ENCODE peak calls at places on chromosomes 7 and 10, in five cellular contexts. I, J, Q, U and B are unnamed samples.

GRCh38 chr7:70456729-70457128 is 675.2 kb upstream of the GALNT17 start:
- DNase-seq in I (no peak), J (no peak), Q (no peak), U (no peak), B (no peak)

GRCh38 chr10:113080621-113081229 is 130.7 kb downstream of the TCF7L2 start:
- DNase-seq in I (no peak), J (no peak), Q (no peak), U (no peak), B (no peak)

GRCh38 chr10:100894589-100895294 is 18.0 kb upstream of the SLF2 start:
- DNase-seq in I (no peak), J (no peak), Q (no peak), U (peak), B (no peak)

GRCh38 chr7:6306471-6306870 is 34.0 kb upstream of the CYTH3 start:
- DNase-seq in I (peak), J (peak), Q (peak), U (no peak), B (peak)

GRCh38 chr7:84506151-84506550 is 311.6 kb upstream of the SEMA3A start:
- DNase-seq in I (no peak), J (no peak), Q (no peak), U (no peak), B (no peak)

GRCh38 chr7:94212160-94212559 is 182.5 kb upstream of the COL1A2 start:
- DNase-seq in I (no peak), J (no peak), Q (no peak), U (no peak), B (no peak)

GRCh38 chr7:85292908-85293576 is 106.2 kb upstream of the SEMA3D start:
- DNase-seq in I (no peak), J (no peak), Q (no peak), U (no peak), B (no peak)

GRCh38 chr7:101532000-101532399 is 97.1 kb downstream of the MYL10 start:
- DNase-seq in I (no peak), J (no peak), Q (no peak), U (no peak), B (no peak)

GRCh38 chr7:137909042-137909441 is 62.3 kb upstream of the DGKI start:
- DNase-seq in I (no peak), J (no peak), Q (no peak), U (no peak), B (peak)

GRCh38 chr7:42237162-42237821 is at the start of gene GLI3:
- DNase-seq in I (peak), J (peak), Q (peak), U (peak), B (peak)

GRCh38 chr10:16494174-16494573 is 27.5 kb downstream of the C1QL3 start:
- DNase-seq in I (no peak), J (no peak), Q (no peak), U (no peak), B (no peak)

GRCh38 chr7:134787064-134787463 is 7.6 kb downstream of the CALD1 start:
- DNase-seq in I (peak), J (peak), Q (no peak), U (no peak), B (no peak)

GRCh38 chr10:44557596-44558191 is 172.8 kb upstream of the CXCL12 start:
- DNase-seq in I (no peak), J (no peak), Q (no peak), U (no peak), B (no peak)

GRCh38 chr10:88080213-88080612 is 216.8 kb downstream of the PTEN start:
- DNase-seq in I (no peak), J (peak), Q (no peak), U (no peak), B (peak)

GRCh38 chr10:43234471-43235041 is 32.3 kb downstream of the RASGEF1A start:
- DNase-seq in I (no peak), J (no peak), Q (no peak), U (no peak), B (no peak)

GRCh38 chr7:38502289-38502688 is 128.9 kb downstream of the AMPH start:
- DNase-seq in I (no peak), J (no peak), Q (no peak), U (no peak), B (no peak)

GRCh38 chr10:31347705-31348104 is 28.7 kb downstream of the ZEB1 start:
- DNase-seq in I (no peak), J (no peak), Q (no peak), U (no peak), B (no peak)

GRCh38 chr7:2999078-2999500 is 44.6 kb downstream of the CARD11 start:
- DNase-seq in I (no peak), J (no peak), Q (no peak), U (no peak), B (no peak)

GRCh38 chr10:6296456-6297214 is 93.9 kb downstream of the PFKFB3 start:
- DNase-seq in I (peak), J (no peak), Q (no peak), U (peak), B (no peak)

GRCh38 chr7:130363156-130363847 is 17.0 kb upstream of the CPA1 start:
- DNase-seq in I (peak), J (peak), Q (no peak), U (no peak), B (peak)

GRCh38 chr10:24259365-24260125 is 50.6 kb downstream of the KIAA1217 start:
- DNase-seq in I (no peak), J (no peak), Q (no peak), U (no peak), B (no peak)

GRCh38 chr7:97973206-97973658 is 16.8 kb downstream of the OCM2 start:
- DNase-seq in I (peak), J (peak), Q (peak), U (no peak), B (peak)

GRCh38 chr10:110818311-110819257 is 53.1 kb upstream of the PDCD4 start:
- DNase-seq in I (no peak), J (no peak), Q (no peak), U (no peak), B (no peak)

GRCh38 chr7:139782932-139783331 is 5.1 kb upstream of the HIPK2 start:
- DNase-seq in I (no peak), J (no peak), Q (no peak), U (no peak), B (peak)

GRCh38 chr10:96416643-96417042 is 57.8 kb upstream of the OPALIN start:
- DNase-seq in I (no peak), J (peak), Q (no peak), U (no peak), B (peak)

GRCh38 chr10:98254234-98254858 is 13.6 kb downstream of the LOXL4 start:
- DNase-seq in I (no peak), J (no peak), Q (no peak), U (no peak), B (no peak)

GRCh38 chr10:24944512-24945255 is 7.7 kb downstream of the PRTFDC1 start:
- DNase-seq in I (no peak), J (peak), Q (no peak), U (peak), B (peak)

GRCh38 chr10:91616124-91616523 is 16.7 kb downstream of the PPP1R3C start:
- DNase-seq in I (no peak), J (peak), Q (no peak), U (no peak), B (peak)

GRCh38 chr10:24269476-24269875 is 60.5 kb downstream of the KIAA1217 start:
- DNase-seq in I (no peak), J (no peak), Q (no peak), U (no peak), B (peak)

GRCh38 chr7:105224884-105225651 is 163.7 kb downstream of the SRPK2 start:
- DNase-seq in I (peak), J (peak), Q (no peak), U (peak), B (peak)

GRCh38 chr10:104247513-104248146 is 7.1 kb upstream of the GSTO1 start:
- DNase-seq in I (no peak), J (no peak), Q (no peak), U (peak), B (no peak)

GRCh38 chr10:114729103-114729659 is 71.1 kb upstream of the ABLIM1 start:
- DNase-seq in I (no peak), J (no peak), Q (no peak), U (no peak), B (no peak)

GRCh38 chr7:117202511-117202910 is 120.3 kb downstream of the WNT2 start:
- DNase-seq in I (no peak), J (no peak), Q (no peak), U (no peak), B (no peak)

GRCh38 chr7:32846630-32847225 is 44.8 kb downstream of the KBTBD2 start:
- DNase-seq in I (peak), J (peak), Q (peak), U (peak), B (peak)

GRCh38 chr10:61992683-61993629 is 91.5 kb downstream of the ARID5B start:
- DNase-seq in I (peak), J (peak), Q (no peak), U (peak), B (peak)

GRCh38 chr10:12372846-12373245 is 23.5 kb downstream of the CAMK1D start:
- DNase-seq in I (no peak), J (no peak), Q (no peak), U (no peak), B (no peak)

GRCh38 chr10:99523251-99523773 is 9.4 kb upstream of the NKX2-3 start:
- DNase-seq in I (no peak), J (no peak), Q (peak), U (no peak), B (no peak)

GRCh38 chr7:133854739-133855138 is 272.4 kb upstream of the LRGUK start:
- DNase-seq in I (peak), J (peak), Q (no peak), U (peak), B (peak)

GRCh38 chr7:113775401-113775800 is 143.4 kb downstream of the PPP1R3A start:
- DNase-seq in I (no peak), J (no peak), Q (no peak), U (no peak), B (peak)